ENCODE peak calls at places on chromosomes 16 and 17, in ten cellular contexts. One of them, this sample, is unnamed.

GRCh38 chr17:83089322-83090156 is 10.1 kb downstream of the METRNL start:
- DNase-seq in CD8-positive, alpha-beta memory T cell: no peak
- DNase-seq in A172: peak; percentile 57
- DNase-seq in midbrain: no peak
- DNase-seq in HEK293T: no peak
- DNase-seq in activated naive CD8-positive, alpha-beta T cell treated with anti-CD3 and anti-CD28 coated beads, Interleukin-2, amount 50 U/mL, for 16 hours: no peak
- DNase-seq in naive thymus-derived CD4-positive, alpha-beta T cell: no peak
- DNase-seq in HuH-7: no peak
- DNase-seq in left kidney: peak; percentile 66
- DNase-seq in cardiac fibroblast: no peak
- DNase-seq in this sample: no peak

GRCh38 chr17:45745843-45746494 is 38.2 kb upstream of the CRHR1 start:
- DNase-seq in HEK293T: no peak
- DNase-seq in CD8-positive, alpha-beta memory T cell: no peak
- DNase-seq in left kidney: no peak
- DNase-seq in naive thymus-derived CD4-positive, alpha-beta T cell: no peak
- DNase-seq in cardiac fibroblast: no peak
- DNase-seq in midbrain: no peak
- DNase-seq in activated naive CD8-positive, alpha-beta T cell treated with anti-CD3 and anti-CD28 coated beads, Interleukin-2, amount 50 U/mL, for 16 hours: no peak
- DNase-seq in A172: no peak
- DNase-seq in HuH-7: no peak
- DNase-seq in this sample: no peak

GRCh38 chr17:69406906-69407305 is 7.6 kb upstream of the MAP2K6 start:
- DNase-seq in naive thymus-derived CD4-positive, alpha-beta T cell: no peak
- DNase-seq in midbrain: no peak
- DNase-seq in HEK293T: no peak
- DNase-seq in A172: no peak
- DNase-seq in cardiac fibroblast: peak; percentile 25
- DNase-seq in left kidney: no peak
- DNase-seq in CD8-positive, alpha-beta memory T cell: no peak
- DNase-seq in HuH-7: no peak
- DNase-seq in activated naive CD8-positive, alpha-beta T cell treated with anti-CD3 and anti-CD28 coated beads, Interleukin-2, amount 50 U/mL, for 16 hours: no peak
- DNase-seq in this sample: no peak

GRCh38 chr16:50999181-50999580 is 151.9 kb downstream of the SALL1 start:
- DNase-seq in left kidney: no peak
- DNase-seq in midbrain: no peak
- DNase-seq in HuH-7: no peak
- DNase-seq in naive thymus-derived CD4-positive, alpha-beta T cell: no peak
- DNase-seq in cardiac fibroblast: no peak
- DNase-seq in HEK293T: no peak
- DNase-seq in CD8-positive, alpha-beta memory T cell: no peak
- DNase-seq in A172: no peak
- DNase-seq in activated naive CD8-positive, alpha-beta T cell treated with anti-CD3 and anti-CD28 coated beads, Interleukin-2, amount 50 U/mL, for 16 hours: no peak
- DNase-seq in this sample: no peak

GRCh38 chr16:4506450-4506849 is 30.3 kb downstream of the HMOX2 start:
- DNase-seq in activated naive CD8-positive, alpha-beta T cell treated with anti-CD3 and anti-CD28 coated beads, Interleukin-2, amount 50 U/mL, for 16 hours: peak; percentile 12
- DNase-seq in left kidney: peak; percentile 90
- DNase-seq in cardiac fibroblast: peak; percentile 87
- DNase-seq in naive thymus-derived CD4-positive, alpha-beta T cell: peak; percentile 58
- DNase-seq in midbrain: peak; percentile 80
- DNase-seq in HEK293T: peak; percentile 69
- DNase-seq in HuH-7: peak; percentile 56
- DNase-seq in A172: peak; percentile 70
- DNase-seq in CD8-positive, alpha-beta memory T cell: peak; percentile 26
- DNase-seq in this sample: peak; percentile 95

GRCh38 chr16:2829501-2830354 is at the start of gene ZG16B:
- DNase-seq in HEK293T: no peak
- DNase-seq in left kidney: no peak
- DNase-seq in HuH-7: no peak
- DNase-seq in activated naive CD8-positive, alpha-beta T cell treated with anti-CD3 and anti-CD28 coated beads, Interleukin-2, amount 50 U/mL, for 16 hours: no peak
- DNase-seq in CD8-positive, alpha-beta memory T cell: no peak
- DNase-seq in midbrain: no peak
- DNase-seq in naive thymus-derived CD4-positive, alpha-beta T cell: no peak
- DNase-seq in cardiac fibroblast: no peak
- DNase-seq in A172: peak; percentile 67
- DNase-seq in this sample: no peak

GRCh38 chr17:56009795-56010715 is 143.2 kb upstream of the ANKFN1 start:
- DNase-seq in naive thymus-derived CD4-positive, alpha-beta T cell: no peak
- DNase-seq in cardiac fibroblast: no peak
- DNase-seq in activated naive CD8-positive, alpha-beta T cell treated with anti-CD3 and anti-CD28 coated beads, Interleukin-2, amount 50 U/mL, for 16 hours: no peak
- DNase-seq in HuH-7: no peak
- DNase-seq in midbrain: no peak
- DNase-seq in HEK293T: no peak
- DNase-seq in left kidney: peak; percentile 93
- DNase-seq in A172: no peak
- DNase-seq in CD8-positive, alpha-beta memory T cell: no peak
- DNase-seq in this sample: no peak

GRCh38 chr16:30382398-30383015 is at the start of gene SEPTIN1:
- DNase-seq in HEK293T: no peak
- DNase-seq in HuH-7: no peak
- DNase-seq in naive thymus-derived CD4-positive, alpha-beta T cell: peak; percentile 80
- DNase-seq in left kidney: no peak
- DNase-seq in cardiac fibroblast: no peak
- DNase-seq in CD8-positive, alpha-beta memory T cell: peak; percentile 64
- DNase-seq in A172: no peak
- DNase-seq in midbrain: no peak
- DNase-seq in activated naive CD8-positive, alpha-beta T cell treated with anti-CD3 and anti-CD28 coated beads, Interleukin-2, amount 50 U/mL, for 16 hours: peak; percentile 29
- DNase-seq in this sample: no peak

GRCh38 chr17:38528101-38528500 is 77.7 kb downstream of the SRCIN1 start:
- DNase-seq in HEK293T: no peak
- DNase-seq in left kidney: peak; percentile 57
- DNase-seq in A172: no peak
- DNase-seq in naive thymus-derived CD4-positive, alpha-beta T cell: no peak
- DNase-seq in CD8-positive, alpha-beta memory T cell: no peak
- DNase-seq in activated naive CD8-positive, alpha-beta T cell treated with anti-CD3 and anti-CD28 coated beads, Interleukin-2, amount 50 U/mL, for 16 hours: no peak
- DNase-seq in cardiac fibroblast: no peak
- DNase-seq in midbrain: no peak
- DNase-seq in HuH-7: no peak
- DNase-seq in this sample: no peak

GRCh38 chr17:9116311-9116820 is 95.1 kb downstream of the NTN1 start:
- DNase-seq in CD8-positive, alpha-beta memory T cell: no peak
- DNase-seq in activated naive CD8-positive, alpha-beta T cell treated with anti-CD3 and anti-CD28 coated beads, Interleukin-2, amount 50 U/mL, for 16 hours: no peak
- DNase-seq in cardiac fibroblast: no peak
- DNase-seq in left kidney: peak; percentile 35
- DNase-seq in midbrain: no peak
- DNase-seq in A172: no peak
- DNase-seq in HEK293T: no peak
- DNase-seq in naive thymus-derived CD4-positive, alpha-beta T cell: no peak
- DNase-seq in HuH-7: no peak
- DNase-seq in this sample: no peak

GRCh38 chr17:17812211-17813054 is 24.4 kb downstream of the SREBF1 start:
- DNase-seq in midbrain: peak; percentile 66
- DNase-seq in HEK293T: peak; percentile 68
- DNase-seq in A172: peak; percentile 39
- DNase-seq in cardiac fibroblast: peak; percentile 70
- DNase-seq in left kidney: peak; percentile 85
- DNase-seq in HuH-7: peak; percentile 94
- DNase-seq in naive thymus-derived CD4-positive, alpha-beta T cell: peak; percentile 43
- DNase-seq in activated naive CD8-positive, alpha-beta T cell treated with anti-CD3 and anti-CD28 coated beads, Interleukin-2, amount 50 U/mL, for 16 hours: peak; percentile 28
- DNase-seq in CD8-positive, alpha-beta memory T cell: peak; percentile 56
- DNase-seq in this sample: peak; percentile 50

GRCh38 chr16:30397056-30397455 is 1.8 kb downstream of the ZNF48 start:
- DNase-seq in HuH-7: no peak
- DNase-seq in HEK293T: no peak
- DNase-seq in naive thymus-derived CD4-positive, alpha-beta T cell: no peak
- DNase-seq in midbrain: no peak
- DNase-seq in activated naive CD8-positive, alpha-beta T cell treated with anti-CD3 and anti-CD28 coated beads, Interleukin-2, amount 50 U/mL, for 16 hours: no peak
- DNase-seq in A172: no peak
- DNase-seq in cardiac fibroblast: no peak
- DNase-seq in CD8-positive, alpha-beta memory T cell: no peak
- DNase-seq in left kidney: no peak
- DNase-seq in this sample: no peak

GRCh38 chr17:47895254-47895855 is 681 bp upstream of the SP2 start:
- DNase-seq in naive thymus-derived CD4-positive, alpha-beta T cell: no peak
- DNase-seq in midbrain: peak; percentile 53
- DNase-seq in HuH-7: no peak
- DNase-seq in CD8-positive, alpha-beta memory T cell: peak; percentile 4
- DNase-seq in cardiac fibroblast: peak; percentile 52
- DNase-seq in HEK293T: no peak
- DNase-seq in left kidney: peak; percentile 68
- DNase-seq in A172: peak; percentile 22
- DNase-seq in activated naive CD8-positive, alpha-beta T cell treated with anti-CD3 and anti-CD28 coated beads, Interleukin-2, amount 50 U/mL, for 16 hours: no peak
- DNase-seq in this sample: peak; percentile 48

GRCh38 chr17:56478836-56479447 is 114.6 kb upstream of the NOG start:
- DNase-seq in HEK293T: peak; percentile 39
- DNase-seq in midbrain: peak; percentile 6
- DNase-seq in CD8-positive, alpha-beta memory T cell: no peak
- DNase-seq in naive thymus-derived CD4-positive, alpha-beta T cell: no peak
- DNase-seq in cardiac fibroblast: peak; percentile 22
- DNase-seq in left kidney: peak; percentile 50
- DNase-seq in A172: peak; percentile 58
- DNase-seq in HuH-7: peak; percentile 19
- DNase-seq in activated naive CD8-positive, alpha-beta T cell treated with anti-CD3 and anti-CD28 coated beads, Interleukin-2, amount 50 U/mL, for 16 hours: no peak
- DNase-seq in this sample: peak; percentile 31

GRCh38 chr17:74433421-74434121 is 1.7 kb downstream of the GPRC5C start:
- DNase-seq in left kidney: peak; percentile 90
- DNase-seq in midbrain: peak; percentile 16
- DNase-seq in HuH-7: peak; percentile 59
- DNase-seq in A172: no peak
- DNase-seq in CD8-positive, alpha-beta memory T cell: no peak
- DNase-seq in cardiac fibroblast: no peak
- DNase-seq in activated naive CD8-positive, alpha-beta T cell treated with anti-CD3 and anti-CD28 coated beads, Interleukin-2, amount 50 U/mL, for 16 hours: no peak
- DNase-seq in naive thymus-derived CD4-positive, alpha-beta T cell: no peak
- DNase-seq in HEK293T: no peak
- DNase-seq in this sample: no peak

GRCh38 chr17:71427801-71428200 is 693.0 kb upstream of the SOX9 start:
- DNase-seq in HuH-7: no peak
- DNase-seq in naive thymus-derived CD4-positive, alpha-beta T cell: no peak
- DNase-seq in cardiac fibroblast: no peak
- DNase-seq in midbrain: no peak
- DNase-seq in activated naive CD8-positive, alpha-beta T cell treated with anti-CD3 and anti-CD28 coated beads, Interleukin-2, amount 50 U/mL, for 16 hours: no peak
- DNase-seq in HEK293T: no peak
- DNase-seq in left kidney: no peak
- DNase-seq in CD8-positive, alpha-beta memory T cell: no peak
- DNase-seq in A172: no peak
- DNase-seq in this sample: no peak

GRCh38 chr17:44184212-44184810 is 2.5 kb upstream of the TMUB2 start:
- DNase-seq in activated naive CD8-positive, alpha-beta T cell treated with anti-CD3 and anti-CD28 coated beads, Interleukin-2, amount 50 U/mL, for 16 hours: no peak
- DNase-seq in A172: no peak
- DNase-seq in CD8-positive, alpha-beta memory T cell: no peak
- DNase-seq in left kidney: no peak
- DNase-seq in naive thymus-derived CD4-positive, alpha-beta T cell: no peak
- DNase-seq in HEK293T: no peak
- DNase-seq in midbrain: no peak
- DNase-seq in cardiac fibroblast: no peak
- DNase-seq in HuH-7: no peak
- DNase-seq in this sample: no peak

GRCh38 chr16:19266774-19267173 is 18.8 kb upstream of the CLEC19A start:
- DNase-seq in CD8-positive, alpha-beta memory T cell: no peak
- DNase-seq in activated naive CD8-positive, alpha-beta T cell treated with anti-CD3 and anti-CD28 coated beads, Interleukin-2, amount 50 U/mL, for 16 hours: no peak
- DNase-seq in A172: no peak
- DNase-seq in HEK293T: no peak
- DNase-seq in naive thymus-derived CD4-positive, alpha-beta T cell: no peak
- DNase-seq in cardiac fibroblast: no peak
- DNase-seq in left kidney: no peak
- DNase-seq in HuH-7: no peak
- DNase-seq in midbrain: no peak
- DNase-seq in this sample: no peak

GRCh38 chr17:171871-172270 is 9.6 kb downstream of the DOC2B start:
- DNase-seq in naive thymus-derived CD4-positive, alpha-beta T cell: no peak
- DNase-seq in HEK293T: no peak
- DNase-seq in CD8-positive, alpha-beta memory T cell: no peak
- DNase-seq in cardiac fibroblast: no peak
- DNase-seq in midbrain: no peak
- DNase-seq in activated naive CD8-positive, alpha-beta T cell treated with anti-CD3 and anti-CD28 coated beads, Interleukin-2, amount 50 U/mL, for 16 hours: no peak
- DNase-seq in A172: no peak
- DNase-seq in HuH-7: no peak
- DNase-seq in left kidney: no peak
- DNase-seq in this sample: no peak

GRCh38 chr16:57630931-57631845 is 2.8 kb downstream of the ADGRG1 start:
- DNase-seq in CD8-positive, alpha-beta memory T cell: no peak
- DNase-seq in activated naive CD8-positive, alpha-beta T cell treated with anti-CD3 and anti-CD28 coated beads, Interleukin-2, amount 50 U/mL, for 16 hours: no peak
- DNase-seq in midbrain: peak; percentile 58
- DNase-seq in HEK293T: no peak
- DNase-seq in naive thymus-derived CD4-positive, alpha-beta T cell: no peak
- DNase-seq in A172: peak; percentile 44
- DNase-seq in cardiac fibroblast: no peak
- DNase-seq in HuH-7: no peak
- DNase-seq in left kidney: no peak
- DNase-seq in this sample: peak; percentile 60

This sample was measured in pons.